ENCODE peak calls at places on chromosomes 6 and 20, in ten cellular contexts. E, N, W, K, C, V, O, H, Q and S are unnamed samples.

GRCh38 chr20:44659931-44660330 is 8.4 kb upstream of the ADA start:
- DNase-seq in C (no peak), W (peak; percentile 29), O (no peak), E (no peak), K (no peak), H (no peak), Q (no peak), N (no peak), V (no peak), S (no peak)

GRCh38 chr20:49620364-49621240 is 52.7 kb upstream of the PTGIS start:
- DNase-seq in W (no peak), C (no peak), V (no peak), N (peak; percentile 92), O (peak; percentile 17), K (no peak), Q (no peak), E (no peak), H (no peak), S (no peak)

GRCh38 chr20:47320990-47321805 is 35.3 kb downstream of the ZMYND8 start:
- DNase-seq in W (peak; percentile 31), E (peak; percentile 38), N (no peak), V (no peak), C (peak; percentile 41), Q (no peak), H (no peak), O (no peak), K (peak; percentile 50), S (no peak)

GRCh38 chr6:24394061-24394460 is 8.7 kb upstream of the MRS2 start:
- DNase-seq in E (no peak), O (no peak), C (no peak), N (no peak), W (no peak), K (no peak), H (no peak), V (no peak), Q (no peak), S (no peak)

GRCh38 chr6:37607949-37608348 is 89.7 kb downstream of the MDGA1 start:
- DNase-seq in W (no peak), H (no peak), O (no peak), E (no peak), C (no peak), Q (no peak), V (peak; percentile 56), K (no peak), N (no peak), S (no peak)

GRCh38 chr6:121351911-121352310 is 17.6 kb upstream of the TBC1D32 start:
- DNase-seq in V (no peak), W (no peak), Q (no peak), O (no peak), C (no peak), N (no peak), H (no peak), K (no peak), E (no peak), S (no peak)

GRCh38 chr20:6765469-6766058 is 1.9 kb upstream of the BMP2 start:
- DNase-seq in Q (no peak), V (peak; percentile 46), N (peak; percentile 43), H (peak; percentile 57), W (peak; percentile 59), O (no peak), C (no peak), E (peak; percentile 7), K (no peak), S (no peak)

GRCh38 chr6:11251553-11252358 is 19.3 kb upstream of the NEDD9 start:
- DNase-seq in N (no peak), V (no peak), O (peak; percentile 90), W (peak; percentile 89), C (peak; percentile 50), E (peak; percentile 36), H (no peak), K (peak; percentile 77), Q (peak; percentile 76), S (peak; percentile 70)

GRCh38 chr6:136180729-136181128 is 69.4 kb downstream of the MTFR2 start:
- DNase-seq in Q (no peak), K (no peak), H (no peak), N (no peak), E (no peak), O (no peak), W (no peak), V (no peak), C (no peak), S (no peak)

GRCh38 chr6:136178749-136179148 is 71.4 kb downstream of the MTFR2 start:
- DNase-seq in K (no peak), E (no peak), W (no peak), H (no peak), Q (no peak), O (no peak), V (no peak), C (no peak), N (no peak), S (no peak)

GRCh38 chr6:136181858-136182257 is 68.3 kb downstream of the MTFR2 start:
- DNase-seq in C (no peak), N (no peak), H (no peak), W (no peak), E (no peak), Q (no peak), V (no peak), O (no peak), K (no peak), S (no peak)

GRCh38 chr6:136184738-136185137 is 65.4 kb downstream of the MTFR2 start:
- DNase-seq in W (no peak), N (peak; percentile 23), K (no peak), O (no peak), E (no peak), C (no peak), Q (no peak), V (no peak), H (no peak), S (no peak)

GRCh38 chr6:136181191-136181833 is 68.8 kb downstream of the MTFR2 start:
- DNase-seq in E (no peak), W (no peak), V (no peak), N (no peak), K (no peak), H (no peak), C (no peak), O (no peak), Q (no peak), S (no peak)
- H3K27ac ChIP-seq in E (no peak overlapping the region), W (no peak overlapping the region), V (no peak overlapping the region), N (no peak overlapping the region), K (no peak overlapping the region), H (no peak overlapping the region), C (no peak overlapping the region), O (no peak overlapping the region), Q (no peak overlapping the region), S (no peak overlapping the region)

DNA sequence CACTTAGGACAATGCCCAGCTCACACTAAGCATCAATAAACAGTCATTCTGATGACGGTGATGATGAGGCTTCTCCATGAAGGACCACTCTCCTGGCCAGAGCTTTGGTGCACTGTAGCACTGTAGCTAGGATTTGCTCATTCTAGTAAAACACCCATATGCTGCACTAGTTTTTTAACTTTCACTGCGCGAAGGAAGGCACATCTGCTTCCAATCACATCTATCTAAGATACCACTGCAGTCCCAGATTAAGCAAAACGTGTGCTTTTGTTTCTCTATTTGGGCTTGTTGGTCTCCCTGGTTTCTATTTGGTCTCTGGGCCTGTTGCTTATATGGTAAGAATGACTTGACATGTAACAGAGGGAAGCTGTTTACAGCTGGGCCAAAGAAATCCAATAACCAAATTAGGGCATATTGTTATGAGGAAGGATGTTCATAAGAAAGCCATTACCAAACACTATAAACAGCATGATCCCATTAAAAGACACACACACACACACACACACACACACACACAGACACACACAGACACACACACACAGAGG is 62.4 kb downstream of the FAM229B start:
- DNase-seq in K (no peak), N (no peak), V (no peak), C (no peak), H (no peak), E (no peak), Q (no peak), W (no peak), O (no peak), S (no peak)
- H3K27ac ChIP-seq in K (peak overlapping the region; percentile 77), N (no peak overlapping the region), V (no peak overlapping the region), C (peak overlapping the region; percentile 60), H (no peak overlapping the region), E (no peak overlapping the region), Q (no peak overlapping the region), W (no peak overlapping the region), O (peak overlapping the region; percentile 42), S (no peak overlapping the region)

GRCh38 chr6:12353731-12354130 is 63.6 kb downstream of the EDN1 start:
- DNase-seq in Q (no peak), H (no peak), O (no peak), K (peak; percentile 37), V (no peak), E (no peak), N (no peak), C (no peak), W (no peak), S (no peak)

GRCh38 chr6:12355354-12355753 is 65.2 kb downstream of the EDN1 start:
- DNase-seq in K (no peak), E (no peak), C (no peak), N (no peak), Q (no peak), W (peak; percentile 82), H (no peak), O (no peak), V (no peak), S (no peak)

GRCh38 chr6:12356983-12357972 is 67.1 kb downstream of the EDN1 start:
- DNase-seq in Q (no peak), C (no peak), E (no peak), W (peak; percentile 43), N (peak; percentile 67), V (no peak), H (no peak), O (no peak), K (no peak), S (no peak)

GRCh38 chr6:12356431-12356830 is 66.3 kb downstream of the EDN1 start:
- DNase-seq in K (no peak), E (no peak), N (no peak), W (no peak), C (no peak), O (no peak), H (no peak), Q (no peak), V (no peak), S (no peak)

DNA sequence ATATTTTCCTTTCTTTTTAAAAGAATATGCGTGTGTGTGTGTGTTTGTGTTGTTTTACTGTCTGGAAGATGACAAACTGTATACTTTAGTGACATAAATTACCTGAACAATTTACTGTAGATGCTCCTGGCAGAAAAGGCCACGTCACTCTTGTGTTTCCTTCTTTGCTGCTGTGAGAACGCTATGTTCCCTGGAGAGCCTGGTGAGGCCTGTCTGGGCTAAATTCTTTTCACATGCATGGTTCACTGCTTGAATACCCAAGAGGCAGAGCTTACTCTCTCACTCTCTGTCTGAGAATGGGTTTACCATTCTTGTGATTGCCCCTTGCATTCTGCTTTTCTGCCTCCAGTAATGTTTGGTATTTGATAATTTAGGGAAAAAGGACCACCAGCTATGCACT is 64.3 kb downstream of the EDN1 start:
- DNase-seq in K (peak; percentile 53), C (peak; percentile 58), V (peak; percentile 66), O (peak; percentile 80), N (peak; percentile 36), W (peak; percentile 82), E (no peak), Q (peak; percentile 58), H (no peak), S (no peak)
- H3K27ac ChIP-seq in K (peak overlapping the region; percentile 7), C (peak overlapping the region; percentile 44), V (no peak overlapping the region), O (peak overlapping the region; percentile 80), N (no peak overlapping the region), W (peak overlapping the region; percentile 93), E (no peak overlapping the region), Q (no peak overlapping the region), H (no peak overlapping the region), S (no peak overlapping the region)

DNA sequence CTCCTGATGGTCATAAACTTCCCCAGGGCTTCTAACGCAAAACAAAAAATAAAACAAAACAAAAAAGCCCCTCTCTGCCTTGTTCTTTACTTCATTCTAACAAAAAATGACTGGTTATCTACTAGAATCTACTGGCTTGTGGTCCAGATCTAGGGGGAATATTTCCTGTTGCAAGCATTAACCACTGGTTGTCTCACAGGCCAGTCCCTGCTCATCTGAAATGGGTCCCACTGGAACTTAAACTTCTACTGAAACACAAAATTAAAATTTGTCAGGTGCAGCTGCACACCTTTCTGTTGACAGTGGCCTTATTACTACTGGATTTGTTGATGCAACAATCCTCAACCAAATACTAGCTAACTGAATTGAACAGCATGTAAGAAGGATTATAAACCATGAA is 5.5 kb downstream of the SIRPG start:
- DNase-seq in O (no peak), Q (no peak), C (no peak), V (no peak), H (no peak), N (no peak), E (no peak), W (no peak), K (no peak), S (no peak)
- H3K27ac ChIP-seq in O (no peak overlapping the region), Q (no peak overlapping the region), C (no peak overlapping the region), V (no peak overlapping the region), H (no peak overlapping the region), N (no peak overlapping the region), E (no peak overlapping the region), W (no peak overlapping the region), K (no peak overlapping the region), S (no peak overlapping the region)